ENCODE peak calls at places on chromosome 12, in four cellular contexts. O, K, N and Z are unnamed samples.

GRCh38 chr12:89390802-89391673 is 38.7 kb upstream of the DUSP6 start:
- DNase-seq in O (no peak), K (no peak), N (no peak), Z (no peak)

GRCh38 chr12:93429852-93430251 is 11.9 kb downstream of the UBE2N start:
- DNase-seq in O (no peak), K (no peak), N (no peak), Z (no peak)

GRCh38 chr12:60194682-60195081 is 598.9 kb downstream of the SLC16A7 start:
- DNase-seq in O (no peak), K (no peak), N (no peak), Z (no peak)

GRCh38 chr12:109358154-109358869 is 10.6 kb downstream of the MYO1H start:
- DNase-seq in O (no peak), K (no peak), N (no peak), Z (no peak)

GRCh38 chr12:15629108-15629507 is 160.1 kb downstream of the EPS8 start:
- DNase-seq in O (no peak), K (no peak), N (no peak), Z (peak)

GRCh38 chr12:117140397-117141096 is 41.3 kb upstream of the TESC start:
- DNase-seq in O (no peak), K (no peak), N (no peak), Z (no peak)

GRCh38 chr12:2753536-2753935 is 41.2 kb upstream of the FKBP4 start:
- DNase-seq in O (peak), K (no peak), N (no peak), Z (no peak)

GRCh38 chr12:96094201-96094600 is 58.8 kb upstream of the LTA4H start:
- DNase-seq in O (no peak), K (peak), N (peak), Z (no peak)

GRCh38 chr12:48004941-48005749 is 869 bp upstream of the COL2A1 start:
- DNase-seq in O (no peak), K (peak), N (no peak), Z (no peak)

GRCh38 chr12:30989754-30990153 is 63.2 kb downstream of the TSPAN11 start:
- DNase-seq in O (no peak), K (peak), N (peak), Z (no peak)

GRCh38 chr12:111435661-111436201 is 30.0 kb downstream of the SH2B3 start:
- DNase-seq in O (no peak), K (no peak), N (no peak), Z (peak)

GRCh38 chr12:92063641-92064040 is 82.0 kb downstream of the BTG1 start:
- DNase-seq in O (no peak), K (peak), N (no peak), Z (no peak)

GRCh38 chr12:108253540-108253939 is 85.6 kb downstream of the CMKLR1 start:
- DNase-seq in O (no peak), K (peak), N (no peak), Z (no peak)

GRCh38 chr12:120800665-120801064 is 75.0 kb downstream of the ACADS start:
- DNase-seq in O (no peak), K (no peak), N (no peak), Z (no peak)

GRCh38 chr12:83052890-83053541 is 366.3 kb downstream of the TMTC2 start:
- DNase-seq in O (no peak), K (no peak), N (no peak), Z (no peak)

GRCh38 chr12:11668611-11669010 is 19.1 kb downstream of the ETV6 start:
- DNase-seq in O (no peak), K (no peak), N (no peak), Z (no peak)

GRCh38 chr12:45725631-45726593 is 3.6 kb upstream of the ARID2 start:
- DNase-seq in O (no peak), K (peak), N (no peak), Z (no peak)

GRCh38 chr12:19783547-19784444 is 344.5 kb downstream of the AEBP2 start:
- DNase-seq in O (no peak), K (peak), N (no peak), Z (peak)

GRCh38 chr12:50400104-50400637 is 514 bp upstream of the LARP4 start:
- DNase-seq in O (no peak), K (peak), N (no peak), Z (no peak)

GRCh38 chr12:75289678-75290200 is 40.4 kb downstream of the CAPS2 start:
- DNase-seq in O (no peak), K (peak), N (no peak), Z (no peak)

GRCh38 chr12:12266873-12267634 is at the start of gene LRP6:
- DNase-seq in O (peak), K (peak), N (peak), Z (peak)

GRCh38 chr12:26274441-26275312 is 79.3 kb downstream of the SSPN start:
- DNase-seq in O (peak), K (peak), N (no peak), Z (peak)

GRCh38 chr12:92290016-92290685 is 144.5 kb upstream of the BTG1 start:
- DNase-seq in O (no peak), K (no peak), N (no peak), Z (no peak)

GRCh38 chr12:93098077-93098476 is 169.0 kb upstream of the EEA1 start:
- DNase-seq in O (no peak), K (peak), N (peak), Z (no peak)

GRCh38 chr12:55060470-55060869 is 40.7 kb downstream of the NEUROD4 start:
- DNase-seq in O (no peak), K (peak), N (no peak), Z (no peak)

GRCh38 chr12:56061982-56062381 is 18.0 kb upstream of the ERBB3 start:
- DNase-seq in O (no peak), K (no peak), N (no peak), Z (peak)

GRCh38 chr12:45878630-45879255 is 111.6 kb downstream of the SCAF11 start:
- DNase-seq in O (no peak), K (peak), N (peak), Z (no peak)

GRCh38 chr12:89245090-89245489 is 107.2 kb downstream of the DUSP6 start:
- DNase-seq in O (no peak), K (peak), N (no peak), Z (no peak)

GRCh38 chr12:22437031-22437806 is 102.7 kb upstream of the ST8SIA1 start:
- DNase-seq in O (no peak), K (peak), N (no peak), Z (peak)

GRCh38 chr12:54879132-54879531 is 24.8 kb downstream of the MUCL1 start:
- DNase-seq in O (no peak), K (peak), N (no peak), Z (no peak)

GRCh38 chr12:52521581-52522266 is 1.5 kb upstream of the KRT5 start:
- DNase-seq in O (peak), K (no peak), N (no peak), Z (no peak)

GRCh38 chr12:27333311-27334009 is 824 bp downstream of the BMAL2 start:
- DNase-seq in O (no peak), K (peak), N (peak), Z (peak)

GRCh38 chr12:124910561-124911478 is 3.6 kb downstream of the UBC start:
- DNase-seq in O (no peak), K (no peak), N (no peak), Z (no peak)

GRCh38 chr12:132194056-132194455 is 49.8 kb downstream of the NOC4L start:
- DNase-seq in O (no peak), K (no peak), N (no peak), Z (no peak)

GRCh38 chr12:115885040-115885439 is 392.5 kb downstream of the MED13L start:
- DNase-seq in O (no peak), K (no peak), N (no peak), Z (no peak)

GRCh38 chr12:57465747-57466505 is 6.3 kb downstream of the GLI1 start:
- DNase-seq in O (no peak), K (no peak), N (no peak), Z (no peak)

GRCh38 chr12:14776236-14776959 is 26.9 kb downstream of the WBP11 start:
- DNase-seq in O (no peak), K (peak), N (no peak), Z (no peak)

GRCh38 chr12:64700532-64700931 is 58.7 kb downstream of the GNS start:
- DNase-seq in O (no peak), K (no peak), N (no peak), Z (no peak)